ENCODE peak calls at places on chromosomes 13 and 19, in seven cellular contexts. J, M, P, B, R, G and Z are unnamed samples.

GRCh38 chr13:29743229-29743786 is 107.1 kb downstream of the UBL3 start:
- DNase-seq in J (no peak), M (peak; percentile 26), P (no peak), B (no peak), R (no peak), G (peak; percentile 83), Z (peak; percentile 30)

GRCh38 chr19:29671393-29672076 is 6.3 kb downstream of the PLEKHF1 start:
- DNase-seq in J (no peak), M (peak; percentile 72), P (peak; percentile 88), B (no peak), R (no peak), G (no peak), Z (no peak)

GRCh38 chr13:27663947-27664346 is 42.3 kb downstream of the POLR1D start:
- DNase-seq in J (no peak), M (no peak), P (no peak), B (no peak), R (no peak), G (no peak), Z (no peak)

GRCh38 chr13:45199716-45200115 is 1.1 kb downstream of the KCTD4 start:
- DNase-seq in J (no peak), M (no peak), P (no peak), B (no peak), R (no peak), G (no peak), Z (no peak)

GRCh38 chr19:461664-462551 is 1.1 kb upstream of the SHC2 start:
- DNase-seq in J (no peak), M (peak; percentile 67), P (no peak), B (no peak), R (peak; percentile 89), G (no peak), Z (no peak)

GRCh38 chr13:106626473-106626872 is 58.5 kb upstream of the ARGLU1 start:
- DNase-seq in J (no peak), M (no peak), P (no peak), B (no peak), R (no peak), G (no peak), Z (no peak)

GRCh38 chr13:87302034-87302433 is 369.1 kb upstream of the SLITRK5 start:
- DNase-seq in J (no peak), M (no peak), P (no peak), B (no peak), R (no peak), G (no peak), Z (no peak)

GRCh38 chr19:50486823-50487515 is 10.3 kb upstream of the GARIN5A start:
- DNase-seq in J (no peak), M (no peak), P (no peak), B (no peak), R (no peak), G (no peak), Z (no peak)

GRCh38 chr13:108797354-108797753 is 167.9 kb downstream of the MYO16 start:
- DNase-seq in J (no peak), M (no peak), P (no peak), B (no peak), R (no peak), G (no peak), Z (no peak)

GRCh38 chr13:39786091-39786490 is 130.6 kb downstream of the COG6 start:
- DNase-seq in J (no peak), M (no peak), P (no peak), B (no peak), R (no peak), G (no peak), Z (no peak)

GRCh38 chr19:5957132-5957531 is 20.8 kb downstream of the RANBP3 start:
- DNase-seq in J (no peak), M (no peak), P (no peak), B (no peak), R (no peak), G (no peak), Z (no peak)

GRCh38 chr19:19304186-19304975 is 15.9 kb downstream of the SUGP1 start:
- DNase-seq in J (no peak), M (no peak), P (no peak), B (no peak), R (no peak), G (no peak), Z (no peak)

GRCh38 chr13:67632590-67632989 is 402.5 kb upstream of the PCDH9 start:
- DNase-seq in J (no peak), M (no peak), P (no peak), B (no peak), R (no peak), G (no peak), Z (no peak)

GRCh38 chr13:113814435-113814821 is 49.4 kb downstream of the GAS6 start:
- DNase-seq in J (no peak), M (no peak), P (no peak), B (no peak), R (peak; percentile 79), G (no peak), Z (no peak)

GRCh38 chr13:95262837-95263381 is 38.3 kb downstream of the ABCC4 start:
- DNase-seq in J (no peak), M (no peak), P (no peak), B (no peak), R (no peak), G (no peak), Z (no peak)

GRCh38 chr13:110062777-110063442 is 244.0 kb downstream of the COL4A1 start:
- DNase-seq in J (no peak), M (no peak), P (no peak), B (no peak), R (peak; percentile 28), G (no peak), Z (no peak)

GRCh38 chr13:94073006-94073744 is 406.3 kb downstream of the DCT start:
- DNase-seq in J (no peak), M (no peak), P (no peak), B (no peak), R (no peak), G (no peak), Z (no peak)

GRCh38 chr13:113393572-113394503 is 29.9 kb upstream of the GRTP1 start:
- DNase-seq in J (peak; percentile 71), M (peak; percentile 83), P (peak; percentile 1), B (peak; percentile 58), R (peak; percentile 96), G (peak; percentile 85), Z (peak; percentile 63)

GRCh38 chr19:38543807-38544568 is 73.8 kb downstream of the MAP4K1 start:
- DNase-seq in J (peak; percentile 46), M (peak; percentile 42), P (peak; percentile 64), B (peak; percentile 98), R (no peak), G (no peak), Z (no peak)
- TF ChIP-seq EP300 in J (no peak), M (no peak), P (no peak), B (no peak), R (no peak), G (no peak), Z (no peak)

GRCh38 chr19:2309734-2310362 is 1.9 kb upstream of the LINGO3 start:
- DNase-seq in J (no peak), M (no peak), P (no peak), B (no peak), R (no peak), G (no peak), Z (no peak)
- TF ChIP-seq CTCF in J (no peak), M (no peak), P (no peak), B (no peak), R (no peak), G (no peak), Z (no peak)

DNA sequence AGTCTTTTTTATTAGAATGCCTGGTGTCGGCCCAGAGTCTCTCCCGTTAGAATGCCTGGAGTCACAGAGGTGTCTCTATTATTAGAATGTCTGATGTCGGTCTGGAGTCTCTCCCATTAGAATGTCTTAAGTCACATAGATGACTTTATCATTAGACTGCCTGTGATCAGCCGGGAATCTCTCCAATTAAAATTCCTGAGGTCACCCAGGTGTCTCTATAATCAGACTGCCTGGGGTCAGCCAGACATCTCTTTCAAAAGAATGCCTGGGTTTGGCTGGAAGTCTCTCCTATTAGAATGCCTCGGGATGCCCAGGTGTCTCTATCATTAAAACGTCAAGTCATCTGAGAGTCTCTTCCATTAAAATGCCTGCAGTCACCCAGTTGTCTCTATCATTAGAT is 1493.9 kb downstream of the UQCRFS1 start:
- DNase-seq in J (no peak), M (no peak), P (no peak), B (no peak), R (no peak), G (no peak), Z (no peak)
- TF ChIP-seq EP300 in J (no peak), M (no peak), P (no peak), B (no peak), R (no peak), G (no peak), Z (no peak)

GRCh38 chr19:53463263-53463662 is 4.3 kb upstream of the ZNF813 start:
- DNase-seq in J (peak; percentile 63), M (peak; percentile 15), P (no peak), B (no peak), R (peak; percentile 37), G (no peak), Z (no peak)

GRCh38 chr19:53466726-53467125 is 807 bp upstream of the ZNF813 start:
- DNase-seq in J (no peak), M (no peak), P (no peak), B (no peak), R (no peak), G (no peak), Z (no peak)

GRCh38 chr19:53467503-53468262 is at the start of gene ZNF813:
- DNase-seq in J (peak; percentile 93), M (peak; percentile 98), P (peak; percentile 64), B (peak; percentile 31), R (peak; percentile 100), G (peak; percentile 99), Z (peak; percentile 97)

GRCh38 chr19:53471916-53472315 is 4.4 kb downstream of the ZNF813 start:
- DNase-seq in J (no peak), M (no peak), P (no peak), B (no peak), R (no peak), G (no peak), Z (no peak)

GRCh38 chr19:53467138-53467502 is 413 bp upstream of the ZNF813 start:
- DNase-seq in J (no peak), M (peak; percentile 14), P (no peak), B (no peak), R (peak; percentile 74), G (no peak), Z (no peak)
- TF ChIP-seq CTCF in J (no peak), M (no peak), P (no peak), B (no peak), R (no peak), G (no peak), Z (no peak)

GRCh38 chr13:111410232-111411021 is 90.0 kb downstream of the TEX29 start:
- DNase-seq in J (no peak), M (peak; percentile 14), P (no peak), B (no peak), R (no peak), G (no peak), Z (no peak)
- TF ChIP-seq EP300 in J (no peak), M (no peak), P (no peak), B (no peak), R (no peak), G (no peak), Z (no peak)

DNA sequence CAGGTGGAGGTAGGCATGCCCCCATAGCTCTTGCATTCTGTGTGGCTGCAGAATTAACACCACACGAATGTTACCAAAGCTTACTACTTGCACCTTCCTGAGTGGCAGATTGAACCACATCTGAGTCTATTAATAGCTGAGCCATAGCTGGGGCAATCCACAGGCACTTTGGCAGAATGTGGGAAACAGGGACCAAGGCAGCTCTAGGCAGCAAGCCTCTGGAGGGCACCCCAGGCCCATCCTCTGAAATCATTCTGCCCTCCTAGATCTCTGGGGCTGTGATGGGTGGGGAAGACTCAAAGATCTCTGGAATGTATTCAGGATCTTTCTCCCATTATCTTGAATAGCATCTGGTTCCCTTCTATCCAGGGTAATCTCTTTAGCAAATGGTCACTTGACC is 139.3 kb downstream of the TNFRSF19 start:
- DNase-seq in J (no peak), M (no peak), P (no peak), B (no peak), R (no peak), G (no peak), Z (no peak)
- TF ChIP-seq CTCF in J (no peak), M (no peak), P (peak; percentile 39), B (no peak), R (no peak), G (no peak), Z (no peak)